ENCODE peak calls at places on chromosome 5, in four cellular contexts. One of them, this sample, is unnamed.

GRCh38 chr5:82352146-82352791 is 74.1 kb upstream of the RPS23 start:
- DNase-seq in HTR-8/SVneo: no peak
- DNase-seq in NCI-H774: no peak
- DNase-seq in ACHN: no peak
- DNase-seq in this sample: no peak

GRCh38 chr5:132019857-132020555 is 8.5 kb upstream of the ACSL6 start:
- DNase-seq in HTR-8/SVneo: no peak
- DNase-seq in ACHN: no peak
- DNase-seq in NCI-H774: no peak
- DNase-seq in this sample: no peak

GRCh38 chr5:143025971-143026370 is 255.8 kb downstream of the ARHGAP26 start:
- DNase-seq in ACHN: no peak
- DNase-seq in HTR-8/SVneo: no peak
- DNase-seq in NCI-H774: no peak
- DNase-seq in this sample: no peak

GRCh38 chr5:113488645-113489184 is 462 bp upstream of the MCC start:
- DNase-seq in ACHN: no peak
- DNase-seq in NCI-H774: no peak
- DNase-seq in HTR-8/SVneo: no peak
- DNase-seq in this sample: no peak

GRCh38 chr5:42507451-42508092 is 84.3 kb downstream of the GHR start:
- DNase-seq in ACHN: no peak
- DNase-seq in HTR-8/SVneo: no peak
- DNase-seq in NCI-H774: no peak
- DNase-seq in this sample: no peak

GRCh38 chr5:94911285-94911684 is 292.8 kb downstream of the SLF1 start:
- DNase-seq in NCI-H774: no peak
- DNase-seq in HTR-8/SVneo: no peak
- DNase-seq in ACHN: no peak
- DNase-seq in this sample: no peak

GRCh38 chr5:79263-79662 is 12.7 kb upstream of the PLEKHG4B start:
- DNase-seq in NCI-H774: no peak
- DNase-seq in ACHN: no peak
- DNase-seq in HTR-8/SVneo: no peak
- DNase-seq in this sample: no peak

GRCh38 chr5:57302643-57303042 is 128.8 kb downstream of the GPBP1 start:
- DNase-seq in ACHN: no peak
- DNase-seq in NCI-H774: no peak
- DNase-seq in HTR-8/SVneo: no peak
- DNase-seq in this sample: no peak

GRCh38 chr5:95590880-95591279 is 29.0 kb upstream of the GPR150 start:
- DNase-seq in ACHN: no peak
- DNase-seq in HTR-8/SVneo: no peak
- DNase-seq in NCI-H774: no peak
- DNase-seq in this sample: no peak

This sample was measured in memory B cell.